ENCODE peak calls at places on chromosome 13, in ten cellular contexts. One of them, this sample, is unnamed.

GRCh38 chr13:106034201-106034600 is 501.3 kb downstream of the EFNB2 start:
- DNase-seq in T1000: no peak
- DNase-seq in GDM1: no peak
- DNase-seq in progenitor cell of endocrine pancreas: no peak
- DNase-seq in C1 segment of cervical spinal cord: no peak
- DNase-seq in astrocyte: peak
- DNase-seq in germinal center: no peak
- DNase-seq in T-helper 17 cell: no peak
- DNase-seq in AG10803: peak
- DNase-seq in activated CD4-positive, alpha-beta T cell treated with anti-CD3 and anti-CD28 coated beads, Interleukin-2, amount 10 ng/mL, durations not matched to agents 7 days and 5 days: no peak
- DNase-seq in this sample: no peak

GRCh38 chr13:113273856-113274590 is 23.0 kb upstream of the LAMP1 start:
- DNase-seq in germinal center: no peak
- DNase-seq in astrocyte: peak
- DNase-seq in AG10803: peak
- DNase-seq in T1000: no peak
- DNase-seq in T-helper 17 cell: no peak
- DNase-seq in GDM1: no peak
- DNase-seq in activated CD4-positive, alpha-beta T cell treated with anti-CD3 and anti-CD28 coated beads, Interleukin-2, amount 10 ng/mL, durations not matched to agents 7 days and 5 days: no peak
- DNase-seq in progenitor cell of endocrine pancreas: no peak
- DNase-seq in C1 segment of cervical spinal cord: no peak
- DNase-seq in this sample: no peak

GRCh38 chr13:60620611-60621395 is 223.8 kb downstream of the TDRD3 start:
- DNase-seq in T-helper 17 cell: no peak
- DNase-seq in progenitor cell of endocrine pancreas: no peak
- DNase-seq in AG10803: peak
- DNase-seq in GDM1: no peak
- DNase-seq in activated CD4-positive, alpha-beta T cell treated with anti-CD3 and anti-CD28 coated beads, Interleukin-2, amount 10 ng/mL, durations not matched to agents 7 days and 5 days: no peak
- DNase-seq in C1 segment of cervical spinal cord: no peak
- DNase-seq in germinal center: no peak
- DNase-seq in astrocyte: peak
- DNase-seq in T1000: no peak
- DNase-seq in this sample: no peak

GRCh38 chr13:33208290-33208990 is 77.1 kb downstream of the STARD13 start:
- DNase-seq in GDM1: no peak
- DNase-seq in AG10803: no peak
- DNase-seq in astrocyte: no peak
- DNase-seq in C1 segment of cervical spinal cord: no peak
- DNase-seq in progenitor cell of endocrine pancreas: no peak
- DNase-seq in T-helper 17 cell: no peak
- DNase-seq in activated CD4-positive, alpha-beta T cell treated with anti-CD3 and anti-CD28 coated beads, Interleukin-2, amount 10 ng/mL, durations not matched to agents 7 days and 5 days: no peak
- DNase-seq in germinal center: no peak
- DNase-seq in T1000: no peak
- DNase-seq in this sample: no peak

GRCh38 chr13:37460211-37460610 is 138.4 kb downstream of the POSTN start:
- DNase-seq in T1000: no peak
- DNase-seq in progenitor cell of endocrine pancreas: no peak
- DNase-seq in T-helper 17 cell: no peak
- DNase-seq in astrocyte: peak
- DNase-seq in GDM1: no peak
- DNase-seq in activated CD4-positive, alpha-beta T cell treated with anti-CD3 and anti-CD28 coated beads, Interleukin-2, amount 10 ng/mL, durations not matched to agents 7 days and 5 days: no peak
- DNase-seq in germinal center: no peak
- DNase-seq in AG10803: peak
- DNase-seq in C1 segment of cervical spinal cord: no peak
- DNase-seq in this sample: no peak

GRCh38 chr13:78334059-78334458 is 269.3 kb downstream of the POU4F1 start:
- DNase-seq in T1000: no peak
- DNase-seq in C1 segment of cervical spinal cord: no peak
- DNase-seq in astrocyte: no peak
- DNase-seq in activated CD4-positive, alpha-beta T cell treated with anti-CD3 and anti-CD28 coated beads, Interleukin-2, amount 10 ng/mL, durations not matched to agents 7 days and 5 days: no peak
- DNase-seq in T-helper 17 cell: no peak
- DNase-seq in progenitor cell of endocrine pancreas: no peak
- DNase-seq in germinal center: no peak
- DNase-seq in AG10803: no peak
- DNase-seq in GDM1: no peak
- DNase-seq in this sample: no peak

GRCh38 chr13:27854606-27855005 is 62.3 kb downstream of the GSX1 start:
- DNase-seq in T-helper 17 cell: no peak
- DNase-seq in AG10803: no peak
- DNase-seq in astrocyte: no peak
- DNase-seq in GDM1: no peak
- DNase-seq in activated CD4-positive, alpha-beta T cell treated with anti-CD3 and anti-CD28 coated beads, Interleukin-2, amount 10 ng/mL, durations not matched to agents 7 days and 5 days: no peak
- DNase-seq in T1000: no peak
- DNase-seq in progenitor cell of endocrine pancreas: no peak
- DNase-seq in germinal center: no peak
- DNase-seq in C1 segment of cervical spinal cord: no peak
- DNase-seq in this sample: no peak

GRCh38 chr13:93368705-93369104 is 142.1 kb downstream of the GPC6 start:
- DNase-seq in germinal center: no peak
- DNase-seq in AG10803: no peak
- DNase-seq in GDM1: no peak
- DNase-seq in progenitor cell of endocrine pancreas: no peak
- DNase-seq in T1000: no peak
- DNase-seq in activated CD4-positive, alpha-beta T cell treated with anti-CD3 and anti-CD28 coated beads, Interleukin-2, amount 10 ng/mL, durations not matched to agents 7 days and 5 days: no peak
- DNase-seq in T-helper 17 cell: no peak
- DNase-seq in astrocyte: no peak
- DNase-seq in C1 segment of cervical spinal cord: no peak
- DNase-seq in this sample: no peak

GRCh38 chr13:90760639-90761038 is 586.8 kb upstream of the MIR17HG start:
- DNase-seq in astrocyte: no peak
- DNase-seq in germinal center: no peak
- DNase-seq in AG10803: no peak
- DNase-seq in T1000: no peak
- DNase-seq in T-helper 17 cell: no peak
- DNase-seq in C1 segment of cervical spinal cord: no peak
- DNase-seq in progenitor cell of endocrine pancreas: no peak
- DNase-seq in activated CD4-positive, alpha-beta T cell treated with anti-CD3 and anti-CD28 coated beads, Interleukin-2, amount 10 ng/mL, durations not matched to agents 7 days and 5 days: no peak
- DNase-seq in GDM1: no peak
- DNase-seq in this sample: no peak